ENCODE peak calls at places on chromosomes 2 and 18, in ten cellular contexts. K, R, V, G, L, W, S, P, Y and M are unnamed samples.

GRCh38 chr2:209413615-209414014 is 10.2 kb upstream of the MAP2 start:
- DNase-seq in Y (no peak), K (no peak), L (no peak), W (no peak), G (no peak), V (no peak), S (no peak), R (no peak), P (no peak), M (no peak)

GRCh38 chr18:49913221-49913620 is 99.9 kb upstream of the ACAA2 start:
- DNase-seq in P (no peak), W (no peak), Y (no peak), L (no peak), S (no peak), K (no peak), V (no peak), G (no peak), R (no peak), M (no peak)

GRCh38 chr18:38367473-38367872 is 801.9 kb upstream of the CELF4 start:
- DNase-seq in W (no peak), G (no peak), S (no peak), P (no peak), R (no peak), L (no peak), V (no peak), Y (no peak), K (no peak), M (no peak)

GRCh38 chr2:19868705-19869550 is 32.9 kb downstream of the TTC32 start:
- DNase-seq in S (peak), V (no peak), R (peak), G (peak), K (peak), W (peak), P (peak), Y (no peak), L (no peak), M (no peak)

GRCh38 chr18:12726774-12727550 is 24.1 kb downstream of the PSMG2 start:
- DNase-seq in W (peak), K (peak), L (peak), G (peak), Y (peak), R (peak), V (peak), S (peak), P (peak), M (peak)

GRCh38 chr2:190879474-190880373 is 897 bp upstream of the GLS start:
- DNase-seq in P (no peak), S (peak), K (no peak), V (no peak), L (peak), W (peak), R (no peak), Y (peak), G (no peak), M (no peak)

GRCh38 chr2:179886-180285 is 83.9 kb downstream of the SH3YL1 start:
- DNase-seq in W (no peak), S (no peak), V (no peak), R (no peak), P (no peak), L (no peak), G (no peak), Y (no peak), K (no peak), M (no peak)

GRCh38 chr2:69119104-69119503 is 106.1 kb downstream of the ANTXR1 start:
- DNase-seq in Y (no peak), K (no peak), V (no peak), L (no peak), G (no peak), R (no peak), S (peak), W (no peak), P (no peak), M (no peak)

GRCh38 chr2:128573116-128573515 is 254.4 kb upstream of the HS6ST1 start:
- DNase-seq in G (no peak), V (no peak), Y (no peak), W (no peak), L (no peak), S (peak), K (no peak), R (no peak), P (no peak), M (no peak)

GRCh38 chr2:217289153-217289908 is 429.5 kb upstream of the TNP1 start:
- DNase-seq in P (peak), W (no peak), R (no peak), G (no peak), S (peak), V (no peak), K (no peak), Y (peak), L (no peak), M (peak)

GRCh38 chr2:89000235-89000634 is 308.8 kb downstream of the RPIA start:
- DNase-seq in Y (no peak), L (no peak), K (no peak), W (no peak), V (no peak), G (no peak), P (no peak), R (no peak), S (peak), M (no peak)

GRCh38 chr2:134281815-134282419 is 28.0 kb downstream of the MGAT5 start:
- DNase-seq in L (no peak), V (no peak), K (no peak), G (no peak), R (no peak), Y (no peak), S (no peak), W (no peak), P (no peak), M (no peak)

GRCh38 chr18:34870916-34871315 is 160.8 kb downstream of the DTNA start:
- DNase-seq in S (no peak), R (no peak), V (no peak), Y (no peak), K (no peak), W (no peak), L (no peak), P (peak), G (no peak), M (no peak)

GRCh38 chr2:71665168-71666093 is 212.1 kb downstream of the DYSF start:
- DNase-seq in L (no peak), R (no peak), S (no peak), V (no peak), K (no peak), P (no peak), W (no peak), G (no peak), Y (no peak), M (no peak)

GRCh38 chr18:34789768-34790344 is 79.8 kb downstream of the DTNA start:
- DNase-seq in W (no peak), R (peak), Y (no peak), S (no peak), P (no peak), K (no peak), V (no peak), L (no peak), G (no peak), M (no peak)

GRCh38 chr2:30764021-30764800 is 43.0 kb downstream of the CAPN13 start:
- DNase-seq in G (no peak), W (no peak), V (no peak), Y (no peak), K (no peak), L (no peak), R (no peak), P (no peak), S (no peak), M (no peak)

GRCh38 chr2:41966431-41966893 is 81.4 kb upstream of the PKDCC start:
- DNase-seq in P (no peak), G (peak), S (no peak), Y (peak), K (no peak), V (peak), W (no peak), L (peak), R (peak), M (no peak)